ENCODE peak calls at places on chromosome 6, in four cellular contexts. One of them, this sample, is unnamed.

GRCh38 chr6:5086294-5086890 is 1.3 kb downstream of the PPP1R3G start:
- DNase-seq in trophoblast cell: no peak
- DNase-seq in H1: no peak
- DNase-seq in H9: peak
- DNase-seq in this sample: peak

GRCh38 chr6:133953634-133954415 is 801 bp downstream of the TBPL1 start:
- DNase-seq in trophoblast cell: no peak
- DNase-seq in H1: no peak
- DNase-seq in H9: no peak
- DNase-seq in this sample: no peak

GRCh38 chr6:82057846-82058554 is 189.5 kb downstream of the IBTK start:
- DNase-seq in trophoblast cell: no peak
- DNase-seq in H1: no peak
- DNase-seq in H9: no peak
- DNase-seq in this sample: no peak

GRCh38 chr6:15255481-15256414 is 9.9 kb downstream of the JARID2 start:
- DNase-seq in trophoblast cell: peak
- DNase-seq in H1: no peak
- DNase-seq in H9: no peak
- DNase-seq in this sample: no peak

GRCh38 chr6:29466241-29466640 is 9.3 kb downstream of the OR2H1 start:
- DNase-seq in trophoblast cell: no peak
- DNase-seq in H1: no peak
- DNase-seq in H9: no peak
- DNase-seq in this sample: no peak

GRCh38 chr6:79005024-79005423 is 73.0 kb downstream of the PHIP start:
- DNase-seq in trophoblast cell: no peak
- DNase-seq in H1: no peak
- DNase-seq in H9: no peak
- DNase-seq in this sample: no peak

GRCh38 chr6:18997375-18997826 is 610.3 kb downstream of the RNF144B start:
- DNase-seq in trophoblast cell: no peak
- DNase-seq in H1: no peak
- DNase-seq in H9: peak
- DNase-seq in this sample: peak

GRCh38 chr6:16352258-16352635 is 113.9 kb downstream of the GMPR start:
- DNase-seq in trophoblast cell: no peak
- DNase-seq in H1: no peak
- DNase-seq in H9: no peak
- DNase-seq in this sample: no peak

GRCh38 chr6:133504761-133505160 is 263.6 kb downstream of the EYA4 start:
- DNase-seq in trophoblast cell: no peak
- DNase-seq in H1: no peak
- DNase-seq in H9: no peak
- DNase-seq in this sample: no peak

GRCh38 chr6:129651291-129651691 is 58.7 kb downstream of the ARHGAP18 start:
- DNase-seq in trophoblast cell: no peak
- DNase-seq in H1: no peak
- DNase-seq in H9: no peak
- DNase-seq in this sample: no peak
- H3K14ac ChIP-seq in trophoblast cell: no peak
- H3K14ac ChIP-seq in H1: no peak
- H3K14ac ChIP-seq in H9: no peak
- H3K14ac ChIP-seq in this sample: no peak

DNA sequence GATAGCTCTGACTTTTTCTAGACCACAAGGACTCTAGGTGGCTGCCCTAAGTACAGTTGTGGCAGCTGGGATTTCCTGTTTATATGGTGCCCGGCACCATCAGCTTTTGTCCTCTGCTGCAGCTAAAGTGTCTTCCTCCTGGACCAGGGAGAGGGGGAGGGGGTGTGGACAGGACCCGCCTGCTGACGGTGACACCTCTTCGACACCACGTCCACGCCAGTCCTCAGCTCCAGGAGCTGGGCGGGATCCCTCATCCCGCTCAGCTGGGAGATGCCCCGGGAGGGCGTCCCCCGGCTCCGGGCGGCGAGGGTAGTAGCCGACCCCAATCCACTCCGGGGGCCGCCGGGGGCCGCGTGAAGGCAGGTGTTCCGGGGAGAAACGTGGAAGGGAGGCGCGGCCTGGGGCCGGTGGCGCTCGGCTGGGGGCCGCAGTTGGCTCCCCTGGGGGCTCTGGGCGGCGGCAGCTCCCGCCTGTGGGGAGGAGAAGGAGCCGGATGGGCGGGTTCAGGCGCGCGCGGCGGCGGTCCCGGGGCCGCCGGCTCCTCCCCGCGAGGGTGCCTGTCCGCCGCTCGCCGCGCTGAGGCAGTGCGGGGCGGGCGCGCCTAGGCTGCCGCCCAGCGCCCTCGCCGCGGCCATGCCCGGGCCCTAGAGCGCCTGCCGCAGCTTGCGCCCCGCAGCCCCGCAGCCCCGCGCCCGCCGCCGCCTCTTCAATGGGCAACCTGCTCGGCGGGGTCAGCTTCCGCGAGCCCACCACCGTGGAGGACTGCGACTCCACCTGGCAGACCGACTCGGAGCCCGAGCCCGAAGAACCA is at the start of gene OGFRL1:
- DNase-seq in trophoblast cell: peak
- DNase-seq in H1: no peak
- DNase-seq in H9: peak
- DNase-seq in this sample: peak
- H2BK12ac ChIP-seq in trophoblast cell: peak
- H2BK12ac ChIP-seq in H1: peak
- H2BK12ac ChIP-seq in H9: no peak
- H2BK12ac ChIP-seq in this sample: no peak

DNA sequence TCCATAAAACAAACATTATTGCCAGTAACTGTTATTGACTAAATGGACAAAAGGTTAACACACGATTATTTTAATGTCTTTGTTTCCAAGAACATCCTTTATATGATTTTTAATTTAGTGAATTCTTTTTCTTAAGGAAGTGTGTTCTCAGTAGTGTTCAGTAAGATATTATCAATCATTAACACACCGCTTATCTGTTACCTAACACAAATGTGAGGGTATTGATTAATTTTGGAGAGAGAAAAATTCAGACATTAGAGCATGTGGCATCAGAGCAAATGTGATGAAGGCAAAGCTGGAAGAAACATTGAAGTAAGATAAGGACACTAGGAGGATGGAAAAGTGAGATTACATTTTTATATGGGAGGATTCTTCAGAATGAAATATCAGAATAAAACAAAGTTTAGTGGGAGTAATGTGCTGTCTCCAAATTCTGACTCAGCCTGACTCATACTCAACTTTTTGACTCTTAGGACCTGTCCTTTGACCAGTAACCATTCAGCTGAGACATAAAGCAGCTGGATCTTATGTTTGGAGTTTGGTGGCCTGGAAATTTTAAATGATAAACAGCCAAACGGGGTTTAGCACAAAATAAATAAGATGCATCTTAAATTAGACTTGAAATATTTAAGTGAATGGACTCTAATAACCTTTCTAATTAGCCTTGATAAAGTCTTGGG is 348.6 kb downstream of the CD109 start:
- DNase-seq in trophoblast cell: no peak
- DNase-seq in H1: no peak
- DNase-seq in H9: no peak
- DNase-seq in this sample: no peak
- H3K14ac ChIP-seq in trophoblast cell: no peak
- H3K14ac ChIP-seq in H1: no peak
- H3K14ac ChIP-seq in H9: no peak
- H3K14ac ChIP-seq in this sample: no peak

DNA sequence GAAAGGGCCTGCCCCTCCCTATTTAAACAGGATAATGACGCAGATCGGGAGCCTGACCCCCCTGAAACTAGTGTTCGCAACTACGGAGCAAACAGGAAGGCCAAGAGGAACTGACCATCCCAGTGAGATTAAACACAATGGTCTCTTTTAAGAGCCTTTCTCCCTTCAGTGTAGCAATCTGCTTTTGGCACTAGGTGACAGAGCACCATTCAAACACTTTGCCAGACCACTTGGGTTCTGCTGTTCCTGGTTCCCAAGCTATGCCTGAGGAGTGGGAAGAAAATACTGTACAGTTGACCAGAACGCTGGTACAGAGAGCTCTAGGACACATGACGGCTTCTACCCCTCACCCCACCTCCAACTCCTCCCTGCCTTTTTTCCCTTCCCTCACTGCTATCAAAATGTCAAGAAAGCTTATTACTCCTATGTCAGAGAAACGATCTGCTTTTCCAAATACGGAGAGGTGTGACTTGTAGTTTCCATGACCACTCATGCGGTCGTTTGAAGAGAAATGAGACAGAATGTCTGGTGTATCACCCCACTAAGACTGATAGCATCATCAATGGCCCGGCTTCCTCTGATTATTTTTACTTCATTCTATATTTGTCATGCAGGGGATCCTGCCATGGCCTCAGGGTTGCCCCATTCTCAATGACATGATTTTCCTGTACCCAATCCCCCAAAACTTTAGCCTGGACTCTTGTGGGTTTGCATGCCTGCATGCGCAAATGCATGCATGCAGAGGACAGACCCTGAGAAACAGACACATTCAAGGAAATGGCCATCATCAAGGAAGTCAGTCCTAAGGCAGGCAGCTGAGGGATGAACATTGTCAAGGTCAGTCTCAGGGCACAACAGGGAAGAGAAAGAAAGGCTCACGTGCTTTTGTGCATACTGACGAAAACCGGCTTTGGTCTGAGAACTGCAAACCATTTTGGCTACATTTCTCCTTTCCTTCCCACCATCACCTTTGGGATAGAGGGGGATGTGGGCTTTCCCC is 13.3 kb downstream of the NEDD9 start:
- DNase-seq in trophoblast cell: no peak
- DNase-seq in H1: no peak
- DNase-seq in H9: no peak
- DNase-seq in this sample: no peak
- H2BK12ac ChIP-seq in trophoblast cell: no peak
- H2BK12ac ChIP-seq in H1: no peak
- H2BK12ac ChIP-seq in H9: no peak
- H2BK12ac ChIP-seq in this sample: no peak

This sample was measured in neuronal stem cell.